ENCODE peak calls at places on chromosomes 1 and 21, in eight cellular contexts. One of them, this sample, is unnamed.

GRCh38 chr1:229819091-229819490 is 193.0 kb downstream of the URB2 start:
- DNase-seq in GDM1: no peak
- DNase-seq in adipocyte: no peak
- DNase-seq in activated T-cell treated with anti-CD3 and anti-CD28 coated beads, Interleukin-2, amount 50 U/mL, for 72 hours: no peak
- DNase-seq in NCI-H1105 treated with DMSO at 0.1 percent for 48 hours: no peak
- DNase-seq in Kasumi-1: no peak
- DNase-seq in effector CD4-positive, alpha-beta T cell: no peak
- DNase-seq in AG09319: no peak
- DNase-seq in this sample: no peak

GRCh38 chr21:18801468-18801867 is 397.9 kb upstream of the TMPRSS15 start:
- DNase-seq in GDM1: no peak
- DNase-seq in adipocyte: no peak
- DNase-seq in activated T-cell treated with anti-CD3 and anti-CD28 coated beads, Interleukin-2, amount 50 U/mL, for 72 hours: no peak
- DNase-seq in NCI-H1105 treated with DMSO at 0.1 percent for 48 hours: peak; percentile 10
- DNase-seq in Kasumi-1: peak; percentile 25
- DNase-seq in effector CD4-positive, alpha-beta T cell: no peak
- DNase-seq in AG09319: no peak
- DNase-seq in this sample: no peak

GRCh38 chr1:6117064-6117463 is 63.1 kb downstream of the CHD5 start:
- DNase-seq in GDM1: no peak
- DNase-seq in adipocyte: no peak
- DNase-seq in activated T-cell treated with anti-CD3 and anti-CD28 coated beads, Interleukin-2, amount 50 U/mL, for 72 hours: no peak
- DNase-seq in NCI-H1105 treated with DMSO at 0.1 percent for 48 hours: no peak
- DNase-seq in Kasumi-1: no peak
- DNase-seq in effector CD4-positive, alpha-beta T cell: no peak
- DNase-seq in AG09319: no peak
- DNase-seq in this sample: no peak

GRCh38 chr1:201119206-201119814 is 7.1 kb upstream of the CACNA1S start:
- DNase-seq in GDM1: no peak
- DNase-seq in adipocyte: peak; percentile 59
- DNase-seq in activated T-cell treated with anti-CD3 and anti-CD28 coated beads, Interleukin-2, amount 50 U/mL, for 72 hours: peak; percentile 70
- DNase-seq in NCI-H1105 treated with DMSO at 0.1 percent for 48 hours: no peak
- DNase-seq in Kasumi-1: peak; percentile 34
- DNase-seq in effector CD4-positive, alpha-beta T cell: peak; percentile 35
- DNase-seq in AG09319: no peak
- DNase-seq in this sample: no peak

GRCh38 chr21:38753114-38754100 is 52.3 kb upstream of the ETS2 start:
- DNase-seq in GDM1: no peak
- DNase-seq in adipocyte: no peak
- DNase-seq in activated T-cell treated with anti-CD3 and anti-CD28 coated beads, Interleukin-2, amount 50 U/mL, for 72 hours: no peak
- DNase-seq in NCI-H1105 treated with DMSO at 0.1 percent for 48 hours: no peak
- DNase-seq in Kasumi-1: no peak
- DNase-seq in effector CD4-positive, alpha-beta T cell: no peak
- DNase-seq in AG09319: no peak
- DNase-seq in this sample: no peak

GRCh38 chr21:37447288-37447936 is 80.8 kb downstream of the DYRK1A start:
- DNase-seq in GDM1: no peak
- DNase-seq in adipocyte: no peak
- DNase-seq in activated T-cell treated with anti-CD3 and anti-CD28 coated beads, Interleukin-2, amount 50 U/mL, for 72 hours: no peak
- DNase-seq in NCI-H1105 treated with DMSO at 0.1 percent for 48 hours: no peak
- DNase-seq in Kasumi-1: no peak
- DNase-seq in effector CD4-positive, alpha-beta T cell: no peak
- DNase-seq in AG09319: no peak
- DNase-seq in this sample: no peak

GRCh38 chr1:183370399-183371058 is 47.7 kb downstream of the NMNAT2 start:
- DNase-seq in GDM1: no peak
- DNase-seq in adipocyte: no peak
- DNase-seq in activated T-cell treated with anti-CD3 and anti-CD28 coated beads, Interleukin-2, amount 50 U/mL, for 72 hours: no peak
- DNase-seq in NCI-H1105 treated with DMSO at 0.1 percent for 48 hours: no peak
- DNase-seq in Kasumi-1: no peak
- DNase-seq in effector CD4-positive, alpha-beta T cell: no peak
- DNase-seq in AG09319: no peak
- DNase-seq in this sample: no peak

GRCh38 chr1:239987103-239987745 is 104.5 kb upstream of the FMN2 start:
- DNase-seq in GDM1: no peak
- DNase-seq in adipocyte: peak; percentile 81
- DNase-seq in activated T-cell treated with anti-CD3 and anti-CD28 coated beads, Interleukin-2, amount 50 U/mL, for 72 hours: peak; percentile 16
- DNase-seq in NCI-H1105 treated with DMSO at 0.1 percent for 48 hours: peak; percentile 22
- DNase-seq in Kasumi-1: peak; percentile 63
- DNase-seq in effector CD4-positive, alpha-beta T cell: no peak
- DNase-seq in AG09319: peak; percentile 25
- DNase-seq in this sample: no peak

GRCh38 chr1:40064797-40065492 is 24.4 kb downstream of the CAP1 start:
- DNase-seq in GDM1: peak; percentile 65
- DNase-seq in adipocyte: no peak
- DNase-seq in activated T-cell treated with anti-CD3 and anti-CD28 coated beads, Interleukin-2, amount 50 U/mL, for 72 hours: no peak
- DNase-seq in NCI-H1105 treated with DMSO at 0.1 percent for 48 hours: no peak
- DNase-seq in Kasumi-1: peak; percentile 94
- DNase-seq in effector CD4-positive, alpha-beta T cell: no peak
- DNase-seq in AG09319: no peak
- DNase-seq in this sample: no peak

GRCh38 chr1:7642418-7642704 is 128.7 kb upstream of the VAMP3 start:
- DNase-seq in GDM1: no peak
- DNase-seq in adipocyte: no peak
- DNase-seq in activated T-cell treated with anti-CD3 and anti-CD28 coated beads, Interleukin-2, amount 50 U/mL, for 72 hours: no peak
- DNase-seq in NCI-H1105 treated with DMSO at 0.1 percent for 48 hours: no peak
- DNase-seq in Kasumi-1: no peak
- DNase-seq in effector CD4-positive, alpha-beta T cell: no peak
- DNase-seq in AG09319: no peak
- DNase-seq in this sample: no peak

GRCh38 chr1:213135572-213135971 is 84.5 kb downstream of the RPS6KC1 start:
- DNase-seq in GDM1: no peak
- DNase-seq in adipocyte: peak; percentile 44
- DNase-seq in activated T-cell treated with anti-CD3 and anti-CD28 coated beads, Interleukin-2, amount 50 U/mL, for 72 hours: no peak
- DNase-seq in NCI-H1105 treated with DMSO at 0.1 percent for 48 hours: no peak
- DNase-seq in Kasumi-1: no peak
- DNase-seq in effector CD4-positive, alpha-beta T cell: no peak
- DNase-seq in AG09319: no peak
- DNase-seq in this sample: no peak

GRCh38 chr1:184025242-184025675 is 12.3 kb downstream of the COLGALT2 start:
- DNase-seq in GDM1: no peak
- DNase-seq in adipocyte: peak; percentile 97
- DNase-seq in activated T-cell treated with anti-CD3 and anti-CD28 coated beads, Interleukin-2, amount 50 U/mL, for 72 hours: no peak
- DNase-seq in NCI-H1105 treated with DMSO at 0.1 percent for 48 hours: peak; percentile 6
- DNase-seq in Kasumi-1: no peak
- DNase-seq in effector CD4-positive, alpha-beta T cell: no peak
- DNase-seq in AG09319: peak; percentile 83
- DNase-seq in this sample: no peak

GRCh38 chr1:238658766-238659165 is 727.6 kb upstream of the CHRM3 start:
- DNase-seq in GDM1: no peak
- DNase-seq in adipocyte: peak; percentile 57
- DNase-seq in activated T-cell treated with anti-CD3 and anti-CD28 coated beads, Interleukin-2, amount 50 U/mL, for 72 hours: no peak
- DNase-seq in NCI-H1105 treated with DMSO at 0.1 percent for 48 hours: no peak
- DNase-seq in Kasumi-1: no peak
- DNase-seq in effector CD4-positive, alpha-beta T cell: no peak
- DNase-seq in AG09319: no peak
- DNase-seq in this sample: no peak

GRCh38 chr1:1001631-1002300 is 1.9 kb upstream of the HES4 start:
- DNase-seq in GDM1: peak; percentile 27
- DNase-seq in adipocyte: peak; percentile 91
- DNase-seq in activated T-cell treated with anti-CD3 and anti-CD28 coated beads, Interleukin-2, amount 50 U/mL, for 72 hours: peak; percentile 89
- DNase-seq in NCI-H1105 treated with DMSO at 0.1 percent for 48 hours: peak; percentile 28
- DNase-seq in Kasumi-1: no peak
- DNase-seq in effector CD4-positive, alpha-beta T cell: peak; percentile 52
- DNase-seq in AG09319: no peak
- DNase-seq in this sample: no peak

GRCh38 chr1:1081311-1082238 is 7.5 kb upstream of the RNF223 start:
- DNase-seq in GDM1: no peak
- DNase-seq in adipocyte: no peak
- DNase-seq in activated T-cell treated with anti-CD3 and anti-CD28 coated beads, Interleukin-2, amount 50 U/mL, for 72 hours: no peak
- DNase-seq in NCI-H1105 treated with DMSO at 0.1 percent for 48 hours: no peak
- DNase-seq in Kasumi-1: no peak
- DNase-seq in effector CD4-positive, alpha-beta T cell: peak; percentile 0
- DNase-seq in AG09319: no peak
- DNase-seq in this sample: no peak

GRCh38 chr1:167439301-167439988 is 78.9 kb downstream of the CD247 start:
- DNase-seq in GDM1: no peak
- DNase-seq in adipocyte: peak; percentile 70
- DNase-seq in activated T-cell treated with anti-CD3 and anti-CD28 coated beads, Interleukin-2, amount 50 U/mL, for 72 hours: no peak
- DNase-seq in NCI-H1105 treated with DMSO at 0.1 percent for 48 hours: peak; percentile 67
- DNase-seq in Kasumi-1: peak; percentile 57
- DNase-seq in effector CD4-positive, alpha-beta T cell: no peak
- DNase-seq in AG09319: no peak
- DNase-seq in this sample: no peak

GRCh38 chr1:237566581-237566980 is 324.1 kb downstream of the ZP4 start:
- DNase-seq in GDM1: no peak
- DNase-seq in adipocyte: no peak
- DNase-seq in activated T-cell treated with anti-CD3 and anti-CD28 coated beads, Interleukin-2, amount 50 U/mL, for 72 hours: no peak
- DNase-seq in NCI-H1105 treated with DMSO at 0.1 percent for 48 hours: no peak
- DNase-seq in Kasumi-1: no peak
- DNase-seq in effector CD4-positive, alpha-beta T cell: no peak
- DNase-seq in AG09319: no peak
- DNase-seq in this sample: no peak

GRCh38 chr1:24427469-24427862 is 11.9 kb downstream of the NIPAL3 start:
- DNase-seq in GDM1: no peak
- DNase-seq in adipocyte: no peak
- DNase-seq in activated T-cell treated with anti-CD3 and anti-CD28 coated beads, Interleukin-2, amount 50 U/mL, for 72 hours: no peak
- DNase-seq in NCI-H1105 treated with DMSO at 0.1 percent for 48 hours: peak; percentile 82
- DNase-seq in Kasumi-1: no peak
- DNase-seq in effector CD4-positive, alpha-beta T cell: no peak
- DNase-seq in AG09319: no peak
- DNase-seq in this sample: no peak

GRCh38 chr1:173195596-173196088 is 11.5 kb downstream of the TNFSF4 start:
- DNase-seq in GDM1: no peak
- DNase-seq in adipocyte: no peak
- DNase-seq in activated T-cell treated with anti-CD3 and anti-CD28 coated beads, Interleukin-2, amount 50 U/mL, for 72 hours: peak; percentile 70
- DNase-seq in NCI-H1105 treated with DMSO at 0.1 percent for 48 hours: no peak
- DNase-seq in Kasumi-1: no peak
- DNase-seq in effector CD4-positive, alpha-beta T cell: no peak
- DNase-seq in AG09319: no peak
- DNase-seq in this sample: no peak

GRCh38 chr1:204409878-204410763 is 1.5 kb downstream of the PPP1R15B start:
- DNase-seq in GDM1: no peak
- DNase-seq in adipocyte: no peak
- DNase-seq in activated T-cell treated with anti-CD3 and anti-CD28 coated beads, Interleukin-2, amount 50 U/mL, for 72 hours: no peak
- DNase-seq in NCI-H1105 treated with DMSO at 0.1 percent for 48 hours: no peak
- DNase-seq in Kasumi-1: no peak
- DNase-seq in effector CD4-positive, alpha-beta T cell: no peak
- DNase-seq in AG09319: no peak
- DNase-seq in this sample: no peak

GRCh38 chr1:204962742-204963632 is 80.0 kb upstream of the CNTN2 start:
- DNase-seq in GDM1: no peak
- DNase-seq in adipocyte: no peak
- DNase-seq in activated T-cell treated with anti-CD3 and anti-CD28 coated beads, Interleukin-2, amount 50 U/mL, for 72 hours: no peak
- DNase-seq in NCI-H1105 treated with DMSO at 0.1 percent for 48 hours: no peak
- DNase-seq in Kasumi-1: no peak
- DNase-seq in effector CD4-positive, alpha-beta T cell: no peak
- DNase-seq in AG09319: no peak
- DNase-seq in this sample: no peak

GRCh38 chr1:209830722-209831121 is 3.0 kb downstream of the UTP25 start:
- DNase-seq in GDM1: no peak
- DNase-seq in adipocyte: no peak
- DNase-seq in activated T-cell treated with anti-CD3 and anti-CD28 coated beads, Interleukin-2, amount 50 U/mL, for 72 hours: no peak
- DNase-seq in NCI-H1105 treated with DMSO at 0.1 percent for 48 hours: no peak
- DNase-seq in Kasumi-1: no peak
- DNase-seq in effector CD4-positive, alpha-beta T cell: no peak
- DNase-seq in AG09319: no peak
- DNase-seq in this sample: no peak

GRCh38 chr1:14842361-14842760 is 243.9 kb downstream of the KAZN start:
- DNase-seq in GDM1: no peak
- DNase-seq in adipocyte: peak; percentile 74
- DNase-seq in activated T-cell treated with anti-CD3 and anti-CD28 coated beads, Interleukin-2, amount 50 U/mL, for 72 hours: no peak
- DNase-seq in NCI-H1105 treated with DMSO at 0.1 percent for 48 hours: no peak
- DNase-seq in Kasumi-1: no peak
- DNase-seq in effector CD4-positive, alpha-beta T cell: no peak
- DNase-seq in AG09319: peak; percentile 69
- DNase-seq in this sample: no peak